ENCODE peak calls at places on chromosomes 11 and 22, in nine cellular contexts. One of them, this sample, is unnamed.

GRCh38 chr11:34149274-34149673 is 43.8 kb downstream of the NAT10 start:
- DNase-seq in coronary artery: no peak
- DNase-seq in mammary epithelial cell: no peak
- DNase-seq in bronchial epithelial cell: no peak
- DNase-seq in OCI-LY7: no peak
- DNase-seq in AG10803: no peak
- DNase-seq in psoas muscle: no peak
- DNase-seq in astrocyte of the spinal cord: no peak
- DNase-seq in mucosa of descending colon: no peak
- DNase-seq in this sample: no peak

GRCh38 chr11:30479899-30480298 is 106.3 kb downstream of the MPPED2 start:
- DNase-seq in AG10803: no peak
- DNase-seq in mucosa of descending colon: no peak
- DNase-seq in astrocyte of the spinal cord: no peak
- DNase-seq in mammary epithelial cell: no peak
- DNase-seq in coronary artery: no peak
- DNase-seq in OCI-LY7: no peak
- DNase-seq in bronchial epithelial cell: no peak
- DNase-seq in psoas muscle: no peak
- DNase-seq in this sample: no peak

GRCh38 chr22:49671331-49672012 is 156.2 kb downstream of the BRD1 start:
- DNase-seq in psoas muscle: no peak
- DNase-seq in AG10803: no peak
- DNase-seq in mammary epithelial cell: no peak
- DNase-seq in OCI-LY7: no peak
- DNase-seq in mucosa of descending colon: no peak
- DNase-seq in coronary artery: peak; percentile 36
- DNase-seq in bronchial epithelial cell: no peak
- DNase-seq in astrocyte of the spinal cord: no peak
- DNase-seq in this sample: no peak

GRCh38 chr22:38172489-38173155 is 9.0 kb downstream of the PLA2G6 start:
- DNase-seq in coronary artery: peak; percentile 74
- DNase-seq in mucosa of descending colon: peak; percentile 79
- DNase-seq in mammary epithelial cell: peak; percentile 80
- DNase-seq in OCI-LY7: no peak
- DNase-seq in AG10803: peak; percentile 40
- DNase-seq in bronchial epithelial cell: peak; percentile 60
- DNase-seq in astrocyte of the spinal cord: peak; percentile 52
- DNase-seq in psoas muscle: peak; percentile 60
- DNase-seq in this sample: no peak

GRCh38 chr22:31938258-31938657 is 6.1 kb upstream of the YWHAH start:
- DNase-seq in OCI-LY7: no peak
- DNase-seq in AG10803: no peak
- DNase-seq in psoas muscle: no peak
- DNase-seq in mammary epithelial cell: no peak
- DNase-seq in astrocyte of the spinal cord: no peak
- DNase-seq in bronchial epithelial cell: no peak
- DNase-seq in mucosa of descending colon: no peak
- DNase-seq in coronary artery: no peak
- DNase-seq in this sample: no peak

GRCh38 chr11:72573380-72573949 is 100.8 kb downstream of the PDE2A start:
- DNase-seq in AG10803: peak; percentile 29
- DNase-seq in mucosa of descending colon: no peak
- DNase-seq in OCI-LY7: no peak
- DNase-seq in astrocyte of the spinal cord: peak; percentile 12
- DNase-seq in bronchial epithelial cell: peak; percentile 35
- DNase-seq in mammary epithelial cell: no peak
- DNase-seq in psoas muscle: no peak
- DNase-seq in coronary artery: peak; percentile 67
- DNase-seq in this sample: peak; percentile 45

GRCh38 chr11:45982656-45983470 is 60.4 kb downstream of the LARGE2 start:
- DNase-seq in OCI-LY7: no peak
- DNase-seq in AG10803: peak; percentile 74
- DNase-seq in mucosa of descending colon: no peak
- DNase-seq in astrocyte of the spinal cord: peak; percentile 87
- DNase-seq in mammary epithelial cell: peak; percentile 62
- DNase-seq in coronary artery: no peak
- DNase-seq in psoas muscle: peak; percentile 24
- DNase-seq in bronchial epithelial cell: peak; percentile 84
- DNase-seq in this sample: peak; percentile 82

GRCh38 chr11:57597461-57597892 is at the start of gene SERPING1:
- DNase-seq in astrocyte of the spinal cord: no peak
- DNase-seq in AG10803: peak; percentile 15
- DNase-seq in bronchial epithelial cell: no peak
- DNase-seq in OCI-LY7: no peak
- DNase-seq in coronary artery: peak; percentile 86
- DNase-seq in psoas muscle: peak; percentile 84
- DNase-seq in mammary epithelial cell: no peak
- DNase-seq in mucosa of descending colon: peak; percentile 63
- DNase-seq in this sample: peak; percentile 32

GRCh38 chr11:46363031-46363407 is 15.8 kb downstream of the DGKZ start:
- DNase-seq in OCI-LY7: no peak
- DNase-seq in mammary epithelial cell: peak; percentile 79
- DNase-seq in coronary artery: no peak
- DNase-seq in psoas muscle: peak; percentile 76
- DNase-seq in astrocyte of the spinal cord: peak; percentile 74
- DNase-seq in AG10803: peak; percentile 58
- DNase-seq in bronchial epithelial cell: peak; percentile 61
- DNase-seq in mucosa of descending colon: no peak
- DNase-seq in this sample: peak; percentile 18

GRCh38 chr11:35303596-35304392 is 115.6 kb downstream of the SLC1A2 start:
- DNase-seq in mammary epithelial cell: peak; percentile 18
- DNase-seq in coronary artery: peak; percentile 85
- DNase-seq in psoas muscle: peak; percentile 67
- DNase-seq in AG10803: peak; percentile 95
- DNase-seq in astrocyte of the spinal cord: peak; percentile 44
- DNase-seq in mucosa of descending colon: no peak
- DNase-seq in OCI-LY7: no peak
- DNase-seq in bronchial epithelial cell: peak; percentile 90
- DNase-seq in this sample: peak; percentile 95

DNA sequence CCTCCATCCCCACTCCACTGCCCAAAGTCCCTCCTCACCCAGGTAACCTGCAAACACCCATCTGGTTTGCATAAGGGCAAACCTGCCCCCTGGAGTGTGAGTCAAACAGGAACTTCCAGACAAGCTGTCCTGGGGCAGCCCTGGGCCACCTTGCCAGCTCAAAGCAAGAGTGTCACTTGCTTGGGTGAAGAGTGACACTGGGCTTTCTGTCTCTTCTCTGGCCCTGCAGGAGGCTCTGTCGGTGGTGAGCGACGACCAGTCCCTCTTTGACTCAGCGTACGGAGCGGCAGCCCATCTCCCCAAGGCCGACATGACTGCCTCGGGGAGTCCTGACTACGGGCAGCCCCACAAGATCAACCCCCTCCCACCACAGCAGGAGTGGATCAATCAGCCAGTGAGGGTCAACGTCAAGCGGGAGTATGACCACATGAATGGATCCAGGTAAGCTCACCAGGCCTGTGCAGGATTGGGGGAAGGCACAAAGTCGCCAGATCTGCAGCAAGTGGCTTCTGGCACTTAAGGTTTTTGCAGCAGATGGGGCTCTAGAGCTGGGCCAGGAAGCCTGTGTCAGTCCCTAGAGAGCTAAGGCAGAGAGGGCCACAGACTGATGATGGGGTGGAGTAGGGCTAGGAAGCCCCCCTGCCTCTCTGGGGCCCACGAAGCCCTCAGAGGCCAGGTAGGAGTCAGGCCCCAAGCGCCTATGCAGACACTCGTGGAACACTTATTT is 64.2 kb downstream of the FLI1 start:
- DNase-seq in psoas muscle: no peak
- DNase-seq in AG10803: no peak
- DNase-seq in mammary epithelial cell: no peak
- DNase-seq in astrocyte of the spinal cord: no peak
- DNase-seq in coronary artery: no peak
- DNase-seq in mucosa of descending colon: no peak
- DNase-seq in OCI-LY7: peak; percentile 23
- DNase-seq in bronchial epithelial cell: no peak
- DNase-seq in this sample: no peak
- H3K4me3 ChIP-seq in psoas muscle: no peak overlapping the region
- H3K4me3 ChIP-seq in AG10803: no peak overlapping the region
- H3K4me3 ChIP-seq in mammary epithelial cell: no peak overlapping the region
- H3K4me3 ChIP-seq in astrocyte of the spinal cord: no peak overlapping the region
- H3K4me3 ChIP-seq in coronary artery: no peak overlapping the region
- H3K4me3 ChIP-seq in mucosa of descending colon: no peak overlapping the region
- H3K4me3 ChIP-seq in OCI-LY7: no peak overlapping the region
- H3K4me3 ChIP-seq in bronchial epithelial cell: no peak overlapping the region
- H3K4me3 ChIP-seq in this sample: no peak overlapping the region

GRCh38 chr11:11622772-11623531 is 1.1 kb upstream of the GALNT18 start:
- DNase-seq in OCI-LY7: no peak
- DNase-seq in coronary artery: no peak
- DNase-seq in mammary epithelial cell: no peak
- DNase-seq in mucosa of descending colon: no peak
- DNase-seq in bronchial epithelial cell: peak; percentile 24
- DNase-seq in psoas muscle: no peak
- DNase-seq in astrocyte of the spinal cord: no peak
- DNase-seq in AG10803: no peak
- DNase-seq in this sample: no peak

GRCh38 chr11:11620966-11621880 is 582 bp downstream of the GALNT18 start:
- DNase-seq in astrocyte of the spinal cord: peak; percentile 3
- DNase-seq in mucosa of descending colon: peak; percentile 53
- DNase-seq in OCI-LY7: no peak
- DNase-seq in AG10803: peak; percentile 5
- DNase-seq in bronchial epithelial cell: peak; percentile 39
- DNase-seq in mammary epithelial cell: peak; percentile 58
- DNase-seq in coronary artery: no peak
- DNase-seq in psoas muscle: peak; percentile 37
- DNase-seq in this sample: peak; percentile 11

GRCh38 chr11:11624206-11624605 is 2.4 kb upstream of the GALNT18 start:
- DNase-seq in mammary epithelial cell: no peak
- DNase-seq in coronary artery: no peak
- DNase-seq in psoas muscle: no peak
- DNase-seq in mucosa of descending colon: no peak
- DNase-seq in AG10803: no peak
- DNase-seq in astrocyte of the spinal cord: no peak
- DNase-seq in OCI-LY7: no peak
- DNase-seq in bronchial epithelial cell: no peak
- DNase-seq in this sample: no peak

GRCh38 chr11:11620251-11620965 is 1.4 kb downstream of the GALNT18 start:
- DNase-seq in astrocyte of the spinal cord: peak; percentile 2
- DNase-seq in AG10803: no peak
- DNase-seq in mucosa of descending colon: peak; percentile 81
- DNase-seq in mammary epithelial cell: peak; percentile 68
- DNase-seq in bronchial epithelial cell: peak; percentile 50
- DNase-seq in psoas muscle: peak; percentile 51
- DNase-seq in OCI-LY7: no peak
- DNase-seq in coronary artery: peak; percentile 80
- DNase-seq in this sample: peak; percentile 9

GRCh38 chr11:11621881-11622706 is at the start of gene GALNT18:
- DNase-seq in OCI-LY7: peak; percentile 33
- DNase-seq in bronchial epithelial cell: peak; percentile 83
- DNase-seq in AG10803: peak; percentile 89
- DNase-seq in psoas muscle: peak; percentile 94
- DNase-seq in mammary epithelial cell: peak; percentile 97
- DNase-seq in mucosa of descending colon: peak; percentile 92
- DNase-seq in coronary artery: peak; percentile 92
- DNase-seq in astrocyte of the spinal cord: peak; percentile 88
- DNase-seq in this sample: peak; percentile 81
- TF ChIP-seq CTCF in OCI-LY7: peak; percentile 20
- TF ChIP-seq CTCF in bronchial epithelial cell: peak; percentile 48
- TF ChIP-seq CTCF in AG10803: peak; percentile 11
- TF ChIP-seq CTCF in psoas muscle: peak; percentile 48
- TF ChIP-seq CTCF in mammary epithelial cell: peak; percentile 12
- TF ChIP-seq CTCF in mucosa of descending colon: peak; percentile 62
- TF ChIP-seq CTCF in coronary artery: peak; percentile 30
- TF ChIP-seq CTCF in astrocyte of the spinal cord: peak; percentile 34
- TF ChIP-seq CTCF in this sample: peak; percentile 20

GRCh38 chr22:41781508-41781906 is 19.0 kb upstream of the CCDC134 start:
- DNase-seq in mucosa of descending colon: no peak
- DNase-seq in OCI-LY7: no peak
- DNase-seq in coronary artery: no peak
- DNase-seq in AG10803: no peak
- DNase-seq in astrocyte of the spinal cord: no peak
- DNase-seq in bronchial epithelial cell: no peak
- DNase-seq in mammary epithelial cell: no peak
- DNase-seq in psoas muscle: no peak
- DNase-seq in this sample: no peak
- H3K4me3 ChIP-seq in mucosa of descending colon: no peak overlapping the region
- H3K4me3 ChIP-seq in OCI-LY7: peak overlapping the region; percentile 22
- H3K4me3 ChIP-seq in coronary artery: no peak overlapping the region
- H3K4me3 ChIP-seq in AG10803: no peak overlapping the region
- H3K4me3 ChIP-seq in astrocyte of the spinal cord: no peak overlapping the region
- H3K4me3 ChIP-seq in bronchial epithelial cell: no peak overlapping the region
- H3K4me3 ChIP-seq in mammary epithelial cell: no peak overlapping the region
- H3K4me3 ChIP-seq in psoas muscle: no peak overlapping the region
- H3K4me3 ChIP-seq in this sample: no peak overlapping the region

GRCh38 chr22:18079706-18080230 is 2.0 kb downstream of the PEX26 start:
- DNase-seq in astrocyte of the spinal cord: no peak
- DNase-seq in mucosa of descending colon: no peak
- DNase-seq in bronchial epithelial cell: no peak
- DNase-seq in OCI-LY7: no peak
- DNase-seq in coronary artery: no peak
- DNase-seq in mammary epithelial cell: no peak
- DNase-seq in AG10803: no peak
- DNase-seq in psoas muscle: no peak
- DNase-seq in this sample: no peak

GRCh38 chr22:18077087-18077638 is 627 bp upstream of the PEX26 start:
- DNase-seq in mammary epithelial cell: no peak
- DNase-seq in mucosa of descending colon: no peak
- DNase-seq in bronchial epithelial cell: no peak
- DNase-seq in OCI-LY7: no peak
- DNase-seq in coronary artery: no peak
- DNase-seq in AG10803: no peak
- DNase-seq in psoas muscle: no peak
- DNase-seq in astrocyte of the spinal cord: no peak
- DNase-seq in this sample: no peak

GRCh38 chr22:18076060-18076497 is 1.7 kb upstream of the PEX26 start:
- DNase-seq in psoas muscle: peak; percentile 62
- DNase-seq in OCI-LY7: peak; percentile 90
- DNase-seq in astrocyte of the spinal cord: peak; percentile 90
- DNase-seq in coronary artery: no peak
- DNase-seq in mammary epithelial cell: peak; percentile 85
- DNase-seq in bronchial epithelial cell: peak; percentile 84
- DNase-seq in mucosa of descending colon: no peak
- DNase-seq in AG10803: peak; percentile 91
- DNase-seq in this sample: peak; percentile 97

GRCh38 chr22:18077639-18078328 is at the start of gene PEX26:
- DNase-seq in OCI-LY7: peak; percentile 97
- DNase-seq in bronchial epithelial cell: peak; percentile 88
- DNase-seq in AG10803: peak; percentile 95
- DNase-seq in mucosa of descending colon: peak; percentile 96
- DNase-seq in coronary artery: peak; percentile 95
- DNase-seq in astrocyte of the spinal cord: peak; percentile 96
- DNase-seq in mammary epithelial cell: peak; percentile 94
- DNase-seq in psoas muscle: peak; percentile 96
- DNase-seq in this sample: peak; percentile 95

DNA sequence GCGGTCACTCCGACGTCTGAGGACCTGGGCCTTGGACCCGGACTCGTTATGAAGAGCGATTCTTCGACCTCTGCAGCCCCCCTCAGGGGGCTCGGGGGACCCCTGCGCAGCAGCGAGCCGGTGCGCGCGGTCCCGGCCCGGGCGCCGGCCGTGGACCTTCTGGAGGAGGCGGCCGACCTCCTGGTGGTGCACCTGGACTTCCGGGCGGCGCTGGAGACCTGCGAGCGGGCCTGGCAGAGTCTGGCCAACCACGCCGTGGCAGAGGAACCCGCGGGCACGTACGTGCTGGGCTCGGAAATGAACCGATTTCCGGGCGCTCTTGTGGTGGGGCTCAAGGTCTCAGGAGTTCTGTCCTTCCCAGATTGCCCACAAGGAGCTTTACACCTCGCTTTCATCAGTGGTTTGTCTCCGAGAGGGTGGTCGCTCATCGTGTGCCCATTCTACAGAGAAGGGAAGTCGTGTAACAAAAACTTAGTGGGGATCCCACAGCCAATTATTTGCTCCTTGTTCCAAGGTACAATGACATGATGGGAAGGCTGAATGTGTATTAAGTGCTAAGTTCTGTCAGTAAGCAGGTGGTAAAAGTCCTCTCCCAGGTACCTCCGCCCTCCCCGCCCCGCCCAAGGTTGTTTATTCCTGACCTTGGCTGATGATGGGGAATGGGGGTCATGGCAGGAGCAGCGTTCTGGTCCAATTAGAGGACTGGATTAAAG is 695 bp downstream of the PEX26 start:
- DNase-seq in AG10803: peak; percentile 40
- DNase-seq in OCI-LY7: peak; percentile 69
- DNase-seq in mucosa of descending colon: peak; percentile 83
- DNase-seq in psoas muscle: peak; percentile 36
- DNase-seq in astrocyte of the spinal cord: no peak
- DNase-seq in bronchial epithelial cell: no peak
- DNase-seq in mammary epithelial cell: peak; percentile 51
- DNase-seq in coronary artery: no peak
- DNase-seq in this sample: peak; percentile 21
- TF ChIP-seq CTCF in AG10803: peak; percentile 23
- TF ChIP-seq CTCF in OCI-LY7: no peak
- TF ChIP-seq CTCF in mucosa of descending colon: no peak
- TF ChIP-seq CTCF in psoas muscle: no peak
- TF ChIP-seq CTCF in astrocyte of the spinal cord: peak; percentile 18
- TF ChIP-seq CTCF in bronchial epithelial cell: peak; percentile 6
- TF ChIP-seq CTCF in mammary epithelial cell: no peak
- TF ChIP-seq CTCF in coronary artery: no peak
- TF ChIP-seq CTCF in this sample: peak; percentile 28

This sample was measured in fibroblast of the aortic adventitia.